ENCODE peak calls at places on chromosomes 16 and 17, in ten cellular contexts. O is stimulated activated CD8-positive, alpha-beta memory T cell treated with anti-CD3 and anti-CD28 coated beads, Interleukin-15, amount 100 ng/mL, for 24 hours; N is transverse colon; D is activated T-helper 1 cell treated with Interleukin-2 at 50 U/mL for 16 hours; B is effector CD4-positive, alpha-beta T cell; X is cerebellum; V is posterior cingulate gyrus; A is adrenal gland; Y is neuronal stem cell; U is endothelial cell of umbilical vein. W is an unnamed sample.

GRCh38 chr17:81095608-81095888 is 60.6 kb downstream of the BAIAP2 start:
- DNase-seq in O (no peak), N (no peak), D (no peak), B (no peak), X (no peak), V (no peak), A (no peak), Y (no peak), U (no peak), W (no peak)

GRCh38 chr16:74623214-74623842 is 16.4 kb upstream of the GLG1 start:
- DNase-seq in O (no peak), N (no peak), D (no peak), B (no peak), X (peak; percentile 71), V (no peak), A (no peak), Y (peak; percentile 3), U (peak; percentile 73), W (no peak)

GRCh38 chr16:57619606-57620315 is 8.7 kb upstream of the ADGRG1 start:
- DNase-seq in O (no peak), N (peak; percentile 83), D (no peak), B (no peak), X (no peak), V (peak; percentile 2), A (no peak), Y (no peak), U (no peak), W (peak; percentile 35)

GRCh38 chr16:73949574-73950348 is 346.9 kb upstream of the PSMD7 start:
- DNase-seq in O (no peak), N (no peak), D (no peak), B (no peak), X (no peak), V (no peak), A (no peak), Y (no peak), U (no peak), W (no peak)

GRCh38 chr16:11157143-11157542 is 98.9 kb downstream of the SOCS1 start:
- DNase-seq in O (no peak), N (no peak), D (no peak), B (no peak), X (no peak), V (no peak), A (no peak), Y (no peak), U (no peak), W (no peak)

GRCh38 chr16:46970089-46970488 is 3.4 kb downstream of the DNAJA2 start:
- DNase-seq in O (no peak), N (no peak), D (no peak), B (no peak), X (no peak), V (no peak), A (peak; percentile 74), Y (no peak), U (no peak), W (no peak)

GRCh38 chr16:89325861-89326471 is 108.5 kb downstream of the ZNF778 start:
- DNase-seq in O (no peak), N (peak; percentile 72), D (no peak), B (no peak), X (peak; percentile 86), V (peak; percentile 52), A (peak; percentile 81), Y (no peak), U (peak; percentile 93), W (peak; percentile 62)

GRCh38 chr17:31568140-31568938 is 176.9 kb downstream of the RAB11FIP4 start:
- DNase-seq in O (no peak), N (no peak), D (no peak), B (no peak), X (no peak), V (no peak), A (no peak), Y (no peak), U (no peak), W (no peak)

GRCh38 chr17:48100160-48100559 is 1.1 kb downstream of the CBX1 start:
- DNase-seq in O (no peak), N (no peak), D (no peak), B (no peak), X (no peak), V (no peak), A (no peak), Y (no peak), U (no peak), W (no peak)

GRCh38 chr16:80615751-80616150 is 75.0 kb downstream of the DYNLRB2 start:
- DNase-seq in O (no peak), N (no peak), D (no peak), B (no peak), X (no peak), V (no peak), A (no peak), Y (no peak), U (no peak), W (no peak)

GRCh38 chr17:75341784-75342183 is 52.6 kb upstream of the SLC25A19 start:
- DNase-seq in O (no peak), N (no peak), D (no peak), B (no peak), X (peak; percentile 69), V (no peak), A (no peak), Y (no peak), U (no peak), W (no peak)

GRCh38 chr17:81888105-81888987 is 3.0 kb downstream of the ALYREF start:
- DNase-seq in O (no peak), N (no peak), D (no peak), B (no peak), X (no peak), V (no peak), A (no peak), Y (no peak), U (no peak), W (no peak)

GRCh38 chr16:76539609-76540008 is 262.4 kb downstream of the CNTNAP4 start:
- DNase-seq in O (no peak), N (no peak), D (no peak), B (no peak), X (no peak), V (no peak), A (no peak), Y (no peak), U (no peak), W (no peak)

GRCh38 chr17:49775546-49776260 is 11.8 kb upstream of the FAM117A start:
- DNase-seq in O (no peak), N (no peak), D (no peak), B (no peak), X (no peak), V (no peak), A (peak; percentile 53), Y (no peak), U (peak; percentile 73), W (no peak)

GRCh38 chr16:85858984-85859817 is 39.8 kb upstream of the IRF8 start:
- DNase-seq in O (no peak), N (no peak), D (no peak), B (no peak), X (no peak), V (no peak), A (no peak), Y (no peak), U (no peak), W (no peak)

GRCh38 chr17:43940630-43941029 is 1.6 kb downstream of the PPY start:
- DNase-seq in O (no peak), N (no peak), D (no peak), B (no peak), X (no peak), V (no peak), A (no peak), Y (peak; percentile 39), U (peak; percentile 16), W (no peak)

GRCh38 chr17:81684442-81684911 is 666 bp downstream of the HGS start:
- DNase-seq in O (no peak), N (peak; percentile 25), D (no peak), B (no peak), X (no peak), V (no peak), A (peak; percentile 81), Y (no peak), U (peak; percentile 72), W (no peak)

GRCh38 chr17:35715416-35715815 is 16.0 kb upstream of the RASL10B start:
- DNase-seq in O (no peak), N (no peak), D (no peak), B (no peak), X (no peak), V (no peak), A (no peak), Y (peak; percentile 82), U (no peak), W (no peak)

GRCh38 chr16:22274916-22275315 is 22.3 kb upstream of the POLR3E start:
- DNase-seq in O (no peak), N (no peak), D (no peak), B (no peak), X (no peak), V (no peak), A (no peak), Y (no peak), U (no peak), W (no peak)

GRCh38 chr17:59371426-59372099 is 40.1 kb downstream of the YPEL2 start:
- DNase-seq in O (no peak), N (peak; percentile 37), D (no peak), B (no peak), X (peak; percentile 64), V (peak; percentile 29), A (peak; percentile 54), Y (no peak), U (peak; percentile 33), W (no peak)

GRCh38 chr17:27433521-27433920 is 22.7 kb upstream of the KSR1 start:
- DNase-seq in O (no peak), N (no peak), D (no peak), B (no peak), X (no peak), V (no peak), A (no peak), Y (no peak), U (no peak), W (no peak)

GRCh38 chr17:58760248-58760647 is 4.6 kb downstream of the PPM1E start:
- DNase-seq in O (no peak), N (no peak), D (no peak), B (no peak), X (no peak), V (no peak), A (no peak), Y (no peak), U (no peak), W (no peak)

GRCh38 chr17:19242323-19242722 is 5.2 kb downstream of the EPN2 start:
- DNase-seq in O (no peak), N (no peak), D (no peak), B (no peak), X (no peak), V (peak; percentile 13), A (no peak), Y (no peak), U (peak; percentile 21), W (no peak)

GRCh38 chr16:35146723-35147458 is 1687.5 kb downstream of the TP53TG3F start:
- DNase-seq in O (no peak), N (no peak), D (no peak), B (no peak), X (no peak), V (no peak), A (no peak), Y (no peak), U (no peak), W (no peak)

GRCh38 chr17:40542562-40543411 is 22.5 kb downstream of the CCR7 start:
- DNase-seq in O (no peak), N (peak; percentile 73), D (no peak), B (no peak), X (no peak), V (peak; percentile 15), A (peak; percentile 86), Y (no peak), U (peak; percentile 67), W (no peak)

GRCh38 chr17:76095943-76096342 is 7.6 kb downstream of the EXOC7 start:
- DNase-seq in O (no peak), N (no peak), D (no peak), B (no peak), X (no peak), V (no peak), A (no peak), Y (no peak), U (no peak), W (no peak)

GRCh38 chr17:32793841-32794240 is 83.1 kb downstream of the MYO1D start:
- DNase-seq in O (no peak), N (no peak), D (no peak), B (no peak), X (no peak), V (no peak), A (no peak), Y (no peak), U (peak; percentile 84), W (no peak)

GRCh38 chr17:70772761-70773160 is 603.4 kb downstream of the KCNJ2 start:
- DNase-seq in O (no peak), N (no peak), D (no peak), B (no peak), X (no peak), V (no peak), A (no peak), Y (no peak), U (no peak), W (no peak)